ENCODE peak calls at places on chromosomes 11 and 22, in six cellular contexts. T is neuronal stem cell, R is IMR-90, Z is mesendoderm, N is mesenchymal stem cell, A is H1. J is an unnamed sample.
A peak's percentile ranks its signal among the peaks of the same experiment; 100 is the strongest.

GRCh38 chr22:44383652-44384562 is 71.2 kb upstream of the SHISAL1 start:
- DNase-seq in Z (no peak), R (no peak), T (no peak), A (no peak), N (no peak), J (no peak)

GRCh38 chr11:833114-833791 is 501 bp downstream of the CD151 start:
- DNase-seq in R (no peak), N (peak; percentile 65), Z (no peak), A (peak; percentile 77), T (no peak), J (peak; percentile 66)

GRCh38 chr11:132972565-132972964 is 559.7 kb downstream of the OPCML start:
- DNase-seq in R (no peak), A (no peak), Z (no peak), N (no peak), T (no peak), J (no peak)

GRCh38 chr22:27074016-27074415 is 416.6 kb downstream of the MIAT start:
- DNase-seq in T (no peak), N (no peak), A (no peak), R (no peak), Z (no peak), J (no peak)

GRCh38 chr11:69292221-69292648 is 1.7 kb upstream of the MYEOV start:
- DNase-seq in A (peak; percentile 84), N (no peak), T (peak; percentile 17), Z (peak; percentile 81), R (no peak), J (peak; percentile 41)

GRCh38 chr11:107017433-107018227 is 646 bp downstream of the GUCY1A2 start:
- DNase-seq in A (peak; percentile 88), R (no peak), T (peak; percentile 61), N (peak; percentile 54), Z (peak; percentile 88), J (peak; percentile 50)

GRCh38 chr22:32788884-32789624 is 12.5 kb upstream of the TIMP3 start:
- DNase-seq in Z (peak; percentile 37), A (no peak), R (peak; percentile 72), N (no peak), T (no peak), J (peak; percentile 83)

GRCh38 chr11:114275295-114275694 is 20.9 kb upstream of the NNMT start:
- DNase-seq in Z (no peak), R (no peak), T (no peak), A (peak; percentile 19), N (no peak), J (no peak)

GRCh38 chr11:131064373-131064991 is 148.2 kb upstream of the SNX19 start:
- DNase-seq in T (peak; percentile 77), A (peak; percentile 93), R (peak; percentile 70), Z (peak; percentile 90), N (peak; percentile 60), J (peak; percentile 33)

GRCh38 chr11:1358286-1358685 is 31.4 kb upstream of the BRSK2 start:
- DNase-seq in N (no peak), R (peak; percentile 7), Z (no peak), A (no peak), T (no peak), J (no peak)

GRCh38 chr11:120646206-120646605 is 134.7 kb downstream of the GRIK4 start:
- DNase-seq in A (no peak), T (no peak), R (no peak), N (no peak), Z (peak; percentile 32), J (no peak)

GRCh38 chr22:25403752-25404471 is 160.6 kb upstream of the GRK3 start:
- DNase-seq in T (no peak), Z (peak; percentile 55), N (peak; percentile 57), A (no peak), R (peak; percentile 41), J (no peak)

GRCh38 chr22:46061431-46062231 is 84.7 kb upstream of the WNT7B start:
- DNase-seq in R (no peak), N (no peak), A (peak; percentile 84), Z (peak; percentile 15), T (peak; percentile 91), J (no peak)

GRCh38 chr11:60887531-60887930 is 18.9 kb downstream of the PRPF19 start:
- DNase-seq in R (peak; percentile 61), T (peak; percentile 24), A (peak; percentile 60), Z (peak; percentile 72), N (peak; percentile 63), J (peak; percentile 47)

GRCh38 chr11:58893899-58894298 is 45.4 kb upstream of the GLYATL1 start:
- DNase-seq in T (no peak), A (no peak), R (no peak), Z (no peak), N (no peak), J (no peak)

GRCh38 chr11:58900479-58901420 is 38.5 kb upstream of the GLYATL1 start:
- DNase-seq in A (peak; percentile 98), Z (peak; percentile 99), R (peak; percentile 73), T (peak; percentile 92), N (peak; percentile 81), J (peak; percentile 80)

GRCh38 chr11:58902881-58903280 is 36.4 kb upstream of the GLYATL1 start:
- DNase-seq in T (no peak), N (no peak), A (no peak), Z (no peak), R (no peak), J (no peak)

DNA sequence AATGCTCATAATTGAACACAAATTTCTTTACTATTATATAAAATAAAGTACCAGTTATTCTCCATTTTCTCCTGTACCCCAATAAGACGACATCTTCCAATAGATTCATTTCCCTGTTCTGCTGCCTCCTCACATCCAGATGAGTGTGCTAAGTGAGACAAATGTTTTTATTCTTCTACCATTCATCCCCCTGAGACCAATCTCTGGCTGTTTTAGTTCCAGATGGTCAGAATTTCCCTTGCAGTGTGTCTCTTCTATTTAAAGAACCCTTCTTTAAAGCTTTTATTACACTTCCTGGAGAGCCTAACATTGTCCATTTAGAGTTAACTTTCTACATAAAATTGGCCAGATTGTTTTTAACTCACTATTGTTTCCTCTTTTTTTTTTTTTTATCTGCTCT is 41.2 kb upstream of the GLYATL1 start:
- DNase-seq in Z (no peak), T (no peak), N (no peak), A (no peak), R (no peak), J (no peak)
- H3K79me1 ChIP-seq in Z (no peaks in the 10 kb centered on the region), T (no peaks in the 10 kb centered on the region), N (peaks cover 14% of the 10 kb centered on the region), A (no peaks in the 10 kb centered on the region), R (no peaks in the 10 kb centered on the region), J (no peaks in the 10 kb centered on the region)

GRCh38 chr11:10502065-10502680 is 38.8 kb downstream of the RNF141 start:
- DNase-seq in T (no peak), N (no peak), A (no peak), R (no peak), Z (no peak), J (no peak)

GRCh38 chr11:10502770-10503169 is 38.2 kb downstream of the RNF141 start:
- DNase-seq in A (no peak), R (no peak), T (no peak), Z (no peak), N (no peak), J (no peak)

GRCh38 chr11:10504490-10504889 is 36.5 kb downstream of the RNF141 start:
- DNase-seq in Z (no peak), T (no peak), R (no peak), N (no peak), A (no peak), J (no peak)

GRCh38 chr11:10503777-10504176 is 37.2 kb downstream of the RNF141 start:
- DNase-seq in T (no peak), Z (no peak), N (no peak), R (no peak), A (no peak), J (no peak)

GRCh38 chr11:10503217-10503616 is 37.8 kb downstream of the RNF141 start:
- DNase-seq in A (no peak), T (no peak), Z (no peak), R (no peak), N (no peak), J (no peak)
- H3K36me3 ChIP-seq in A (no peaks in the 10 kb centered on the region), T (peaks cover 2% of the 10 kb centered on the region), Z (peaks cover 5% of the 10 kb centered on the region), R (peaks cover 63% of the 10 kb centered on the region), N (peaks cover 8% of the 10 kb centered on the region), J (no peaks in the 10 kb centered on the region)

GRCh38 chr11:32325725-32326124 is 109.6 kb downstream of the WT1 start:
- DNase-seq in T (no peak), N (no peak), Z (no peak), A (no peak), R (no peak), J (no peak)
- H3K79me1 ChIP-seq in T (no peaks in the 10 kb centered on the region), N (no peaks in the 10 kb centered on the region), Z (no peaks in the 10 kb centered on the region), A (no peaks in the 10 kb centered on the region), R (no peaks in the 10 kb centered on the region), J (no peaks in the 10 kb centered on the region)

GRCh38 chr22:24367841-24368240 is 59.6 kb upstream of the ADORA2A start:
- DNase-seq in N (no peak), A (no peak), Z (no peak), R (peak; percentile 42), T (no peak), J (no peak)

GRCh38 chr22:24358105-24358836 is 69.1 kb upstream of the ADORA2A start:
- DNase-seq in R (peak; percentile 21), T (no peak), N (peak; percentile 59), A (no peak), Z (no peak), J (no peak)

GRCh38 chr22:24359452-24360120 is 67.8 kb upstream of the ADORA2A start:
- DNase-seq in T (no peak), Z (no peak), N (peak; percentile 75), A (no peak), R (no peak), J (no peak)

GRCh38 chr22:24361976-24362646 is 65.3 kb upstream of the ADORA2A start:
- DNase-seq in T (no peak), R (no peak), N (no peak), A (no peak), Z (no peak), J (no peak)

DNA sequence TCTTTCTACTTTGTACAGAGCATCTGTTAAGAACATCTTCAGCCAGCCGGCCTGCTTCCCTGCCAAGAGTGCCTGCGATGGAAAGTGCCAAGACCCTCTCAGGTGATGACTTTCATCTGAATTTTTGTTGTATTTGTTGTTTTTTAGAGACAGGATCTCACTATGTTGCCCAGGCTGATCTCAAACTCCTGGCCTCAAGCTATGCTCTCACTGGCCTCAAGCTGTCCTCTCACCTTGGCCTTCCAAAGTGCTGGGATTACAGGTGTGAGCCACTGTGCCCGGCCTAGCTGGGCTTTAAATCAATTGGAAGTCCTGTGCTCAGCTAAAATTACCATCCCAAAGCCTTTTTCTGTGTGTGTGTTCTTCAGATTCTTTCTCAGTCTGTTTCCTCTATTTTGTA is 64.2 kb upstream of the ADORA2A start:
- DNase-seq in A (no peak), T (no peak), R (no peak), N (no peak), Z (no peak), J (no peak)
- H3K36me3 ChIP-seq in A (peaks cover 17% of the 10 kb centered on the region), T (peaks cover 19% of the 10 kb centered on the region), R (peaks cover 29% of the 10 kb centered on the region), N (peaks cover 88% of the 10 kb centered on the region), Z (no peaks in the 10 kb centered on the region), J (peaks cover 9% of the 10 kb centered on the region)

DNA sequence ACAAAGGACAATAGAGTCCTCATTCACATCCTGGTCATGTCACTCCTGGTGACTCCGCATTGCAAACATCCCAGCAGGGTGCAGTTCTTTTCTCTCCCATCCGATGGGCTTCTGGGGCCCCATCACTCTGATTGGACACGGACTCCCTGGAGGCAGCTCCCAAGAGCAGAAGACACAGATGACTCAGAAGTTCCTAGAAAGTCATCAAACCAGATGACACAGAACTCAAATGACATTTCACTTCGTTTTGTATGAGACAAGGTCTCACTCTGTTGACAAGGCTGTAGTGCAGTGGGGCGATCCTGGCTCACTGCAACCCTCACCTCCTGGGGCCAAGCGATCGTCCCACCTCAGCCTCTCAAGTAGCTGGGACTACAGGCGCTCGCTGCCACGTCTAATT is 33.2 kb downstream of the ZNF195 start:
- DNase-seq in N (no peak), R (no peak), A (no peak), Z (peak; percentile 62), T (no peak), J (peak; percentile 23)
- H3K79me1 ChIP-seq in N (no peaks in the 10 kb centered on the region), R (no peaks in the 10 kb centered on the region), A (no peaks in the 10 kb centered on the region), Z (no peaks in the 10 kb centered on the region), T (peaks cover 1% of the 10 kb centered on the region), J (no peaks in the 10 kb centered on the region)

J was measured in trophoblast cell.